ENCODE peak calls at places on chromosomes 13 and 19, in four cellular contexts. O, X, R and B are unnamed samples.

GRCh38 chr13:87344176-87344575 is 327.0 kb upstream of the SLITRK5 start:
- DNase-seq in X (no peak), O (no peak), R (no peak), B (no peak)

GRCh38 chr19:15378529-15379082 is 981 bp downstream of the AKAP8 start:
- DNase-seq in R (peak), O (peak), X (no peak), B (peak)

GRCh38 chr13:77521194-77521593 is 14.3 kb upstream of the SCEL start:
- DNase-seq in O (no peak), X (no peak), R (peak), B (no peak)

GRCh38 chr13:76019421-76020044 is 383.4 kb downstream of the LMO7 start:
- DNase-seq in O (no peak), R (peak), X (peak), B (peak)

GRCh38 chr19:30344446-30345425 is 27.4 kb upstream of the ZNF536 start:
- DNase-seq in X (no peak), R (peak), O (no peak), B (no peak)

GRCh38 chr19:35328851-35329285 is at the start of gene CD22:
- DNase-seq in R (no peak), O (no peak), X (no peak), B (peak)

GRCh38 chr13:80923907-80924306 is 583.0 kb upstream of the SPRY2 start:
- DNase-seq in X (no peak), O (no peak), R (no peak), B (no peak)

GRCh38 chr13:46775385-46776065 is 21.4 kb downstream of the ESD start:
- DNase-seq in O (no peak), R (no peak), X (no peak), B (no peak)

GRCh38 chr13:51844862-51845573 is at the start of gene TMEM272:
- DNase-seq in O (peak), X (no peak), R (peak), B (peak)

GRCh38 chr19:15871570-15871969 is 26.3 kb downstream of the CYP4F2 start:
- DNase-seq in O (no peak), R (peak), X (no peak), B (peak)

GRCh38 chr13:74479124-74479523 is 344.9 kb upstream of the KLF12 start:
- DNase-seq in O (no peak), R (no peak), X (no peak), B (no peak)

GRCh38 chr13:22893777-22894176 is 287.0 kb upstream of the SGCG start:
- DNase-seq in O (no peak), R (no peak), X (no peak), B (no peak)